ENCODE peak calls at places on chromosome 9, in eight cellular contexts. One of them, this sample, is unnamed.
A peak's percentile ranks its signal among the peaks of the same experiment; 100 is the strongest.

GRCh38 chr9:73149371-73150067 is 2.1 kb upstream of the ANXA1 start:
- DNase-seq in cardiac muscle cell: no peak
- DNase-seq in naive thymus-derived CD4-positive, alpha-beta T cell: no peak
- DNase-seq in coronary artery: no peak
- DNase-seq in Caco-2: no peak
- DNase-seq in A549: peak; percentile 75
- DNase-seq in uterus: no peak
- DNase-seq in ovary: no peak
- DNase-seq in this sample: no peak

GRCh38 chr9:116998305-116998704 is 311.2 kb downstream of the TRIM32 start:
- DNase-seq in cardiac muscle cell: peak; percentile 75
- DNase-seq in uterus: no peak
- DNase-seq in Caco-2: peak; percentile 19
- DNase-seq in A549: no peak
- DNase-seq in ovary: no peak
- DNase-seq in coronary artery: no peak
- DNase-seq in naive thymus-derived CD4-positive, alpha-beta T cell: no peak
- DNase-seq in this sample: no peak

GRCh38 chr9:85212209-85212608 is 529.5 kb downstream of the AGTPBP1 start:
- DNase-seq in ovary: no peak
- DNase-seq in Caco-2: no peak
- DNase-seq in naive thymus-derived CD4-positive, alpha-beta T cell: no peak
- DNase-seq in coronary artery: no peak
- DNase-seq in uterus: no peak
- DNase-seq in A549: peak; percentile 2
- DNase-seq in cardiac muscle cell: no peak
- DNase-seq in this sample: no peak

GRCh38 chr9:135975834-135976233 is 14.7 kb upstream of the UBAC1 start:
- DNase-seq in ovary: no peak
- DNase-seq in A549: no peak
- DNase-seq in cardiac muscle cell: no peak
- DNase-seq in uterus: no peak
- DNase-seq in Caco-2: no peak
- DNase-seq in coronary artery: no peak
- DNase-seq in naive thymus-derived CD4-positive, alpha-beta T cell: no peak
- DNase-seq in this sample: no peak

GRCh38 chr9:86876797-86877196 is 70.5 kb downstream of the GAS1 start:
- DNase-seq in ovary: no peak
- DNase-seq in cardiac muscle cell: no peak
- DNase-seq in coronary artery: no peak
- DNase-seq in A549: no peak
- DNase-seq in Caco-2: no peak
- DNase-seq in uterus: no peak
- DNase-seq in naive thymus-derived CD4-positive, alpha-beta T cell: no peak
- DNase-seq in this sample: no peak

GRCh38 chr9:12798066-12798770 is 23.4 kb downstream of the LURAP1L start:
- DNase-seq in naive thymus-derived CD4-positive, alpha-beta T cell: no peak
- DNase-seq in cardiac muscle cell: no peak
- DNase-seq in A549: no peak
- DNase-seq in uterus: no peak
- DNase-seq in Caco-2: no peak
- DNase-seq in coronary artery: no peak
- DNase-seq in ovary: no peak
- DNase-seq in this sample: no peak

GRCh38 chr9:7358876-7359275 is 440.7 kb downstream of the DMAC1 start:
- DNase-seq in uterus: no peak
- DNase-seq in ovary: no peak
- DNase-seq in Caco-2: no peak
- DNase-seq in naive thymus-derived CD4-positive, alpha-beta T cell: no peak
- DNase-seq in cardiac muscle cell: peak; percentile 16
- DNase-seq in A549: no peak
- DNase-seq in coronary artery: no peak
- DNase-seq in this sample: no peak

GRCh38 chr9:99389087-99390033 is 167.3 kb downstream of the SEC61B start:
- DNase-seq in Caco-2: no peak
- DNase-seq in coronary artery: no peak
- DNase-seq in A549: no peak
- DNase-seq in naive thymus-derived CD4-positive, alpha-beta T cell: no peak
- DNase-seq in cardiac muscle cell: no peak
- DNase-seq in ovary: no peak
- DNase-seq in uterus: no peak
- DNase-seq in this sample: no peak

GRCh38 chr9:114287001-114287762 is 35.7 kb upstream of the ORM1 start:
- DNase-seq in A549: no peak
- DNase-seq in Caco-2: no peak
- DNase-seq in cardiac muscle cell: no peak
- DNase-seq in uterus: peak; percentile 15
- DNase-seq in coronary artery: peak; percentile 56
- DNase-seq in naive thymus-derived CD4-positive, alpha-beta T cell: no peak
- DNase-seq in ovary: peak; percentile 15
- DNase-seq in this sample: peak; percentile 38

GRCh38 chr9:79645110-79645509 is 73.3 kb downstream of the TLE4 start:
- DNase-seq in uterus: no peak
- DNase-seq in cardiac muscle cell: no peak
- DNase-seq in coronary artery: no peak
- DNase-seq in A549: no peak
- DNase-seq in Caco-2: no peak
- DNase-seq in ovary: no peak
- DNase-seq in naive thymus-derived CD4-positive, alpha-beta T cell: no peak
- DNase-seq in this sample: no peak

GRCh38 chr9:135123145-135123544 is 35.7 kb downstream of the OLFM1 start:
- DNase-seq in uterus: no peak
- DNase-seq in naive thymus-derived CD4-positive, alpha-beta T cell: no peak
- DNase-seq in coronary artery: no peak
- DNase-seq in ovary: no peak
- DNase-seq in A549: no peak
- DNase-seq in Caco-2: no peak
- DNase-seq in cardiac muscle cell: no peak
- DNase-seq in this sample: no peak

GRCh38 chr9:13049223-13049622 is 230.3 kb downstream of the MPDZ start:
- DNase-seq in Caco-2: no peak
- DNase-seq in cardiac muscle cell: no peak
- DNase-seq in uterus: no peak
- DNase-seq in A549: no peak
- DNase-seq in ovary: no peak
- DNase-seq in naive thymus-derived CD4-positive, alpha-beta T cell: no peak
- DNase-seq in coronary artery: no peak
- DNase-seq in this sample: no peak

GRCh38 chr9:136675477-136676296 is 11.6 kb downstream of the AGPAT2 start:
- DNase-seq in naive thymus-derived CD4-positive, alpha-beta T cell: no peak
- DNase-seq in uterus: no peak
- DNase-seq in Caco-2: no peak
- DNase-seq in ovary: no peak
- DNase-seq in coronary artery: no peak
- DNase-seq in cardiac muscle cell: no peak
- DNase-seq in A549: no peak
- DNase-seq in this sample: no peak

GRCh38 chr9:70998962-70999361 is 122.5 kb downstream of the TRPM3 start:
- DNase-seq in Caco-2: no peak
- DNase-seq in A549: no peak
- DNase-seq in uterus: no peak
- DNase-seq in coronary artery: no peak
- DNase-seq in ovary: no peak
- DNase-seq in naive thymus-derived CD4-positive, alpha-beta T cell: no peak
- DNase-seq in cardiac muscle cell: no peak
- DNase-seq in this sample: no peak

DNA sequence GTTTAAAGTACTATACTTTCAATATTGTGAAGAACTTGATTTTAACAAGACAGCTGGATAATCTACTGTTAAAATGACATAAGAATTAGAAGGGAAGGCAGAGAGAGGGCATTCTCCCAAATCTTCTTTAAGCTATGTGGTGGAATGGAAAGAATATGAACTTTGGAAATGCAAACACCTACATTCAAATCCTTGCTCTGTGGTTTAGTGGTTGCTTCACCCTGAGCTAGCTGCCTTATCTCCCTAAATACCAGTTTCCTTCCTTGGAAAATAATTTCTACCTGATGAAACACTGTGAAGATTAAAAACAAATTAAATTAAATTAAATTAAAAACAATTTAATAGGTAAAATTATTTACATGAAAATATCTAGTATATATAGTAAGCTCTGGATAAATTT is 98.5 kb downstream of the GPR21 start:
- DNase-seq in uterus: no peak
- DNase-seq in cardiac muscle cell: no peak
- DNase-seq in ovary: no peak
- DNase-seq in coronary artery: no peak
- DNase-seq in Caco-2: no peak
- DNase-seq in naive thymus-derived CD4-positive, alpha-beta T cell: no peak
- DNase-seq in A549: no peak
- DNase-seq in this sample: no peak
- H3K4me3 ChIP-seq in uterus: no peak overlapping the region
- H3K4me3 ChIP-seq in cardiac muscle cell: no peak overlapping the region
- H3K4me3 ChIP-seq in ovary: no peak overlapping the region
- H3K4me3 ChIP-seq in coronary artery: no peak overlapping the region
- H3K4me3 ChIP-seq in Caco-2: no peak overlapping the region
- H3K4me3 ChIP-seq in naive thymus-derived CD4-positive, alpha-beta T cell: no peak overlapping the region
- H3K4me3 ChIP-seq in A549: no peak overlapping the region
- H3K4me3 ChIP-seq in this sample: no peak overlapping the region

DNA sequence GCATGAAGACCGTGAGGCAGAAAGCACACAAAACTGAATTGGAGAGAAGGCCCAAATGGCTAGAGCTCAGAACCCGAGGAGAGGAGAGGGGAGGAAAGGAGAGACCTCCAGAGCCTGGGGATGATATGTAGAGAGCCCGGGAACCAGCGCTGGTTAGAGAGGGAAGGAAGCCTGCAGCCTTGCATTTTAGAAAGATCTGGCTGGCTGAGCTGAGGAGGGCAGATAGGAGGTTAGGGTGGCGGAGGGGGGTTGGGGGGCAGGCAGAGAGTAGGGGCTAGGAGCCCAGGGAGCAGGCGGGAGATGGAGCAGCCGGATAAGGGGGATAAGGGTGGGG is 127.2 kb downstream of the C9orf50 start:
- DNase-seq in ovary: no peak
- DNase-seq in A549: no peak
- DNase-seq in coronary artery: no peak
- DNase-seq in Caco-2: no peak
- DNase-seq in cardiac muscle cell: no peak
- DNase-seq in naive thymus-derived CD4-positive, alpha-beta T cell: no peak
- DNase-seq in uterus: no peak
- DNase-seq in this sample: no peak
- H3K4me3 ChIP-seq in ovary: no peak overlapping the region
- H3K4me3 ChIP-seq in A549: no peak overlapping the region
- H3K4me3 ChIP-seq in coronary artery: no peak overlapping the region
- H3K4me3 ChIP-seq in Caco-2: no peak overlapping the region
- H3K4me3 ChIP-seq in cardiac muscle cell: no peak overlapping the region
- H3K4me3 ChIP-seq in naive thymus-derived CD4-positive, alpha-beta T cell: no peak overlapping the region
- H3K4me3 ChIP-seq in uterus: no peak overlapping the region
- H3K4me3 ChIP-seq in this sample: no peak overlapping the region

GRCh38 chr9:127057970-127058644 is 64.3 kb downstream of the ANGPTL2 start:
- DNase-seq in uterus: no peak
- DNase-seq in naive thymus-derived CD4-positive, alpha-beta T cell: no peak
- DNase-seq in Caco-2: no peak
- DNase-seq in cardiac muscle cell: no peak
- DNase-seq in A549: no peak
- DNase-seq in coronary artery: no peak
- DNase-seq in ovary: no peak
- DNase-seq in this sample: no peak

GRCh38 chr9:127058645-127059021 is 63.8 kb downstream of the ANGPTL2 start:
- DNase-seq in uterus: no peak
- DNase-seq in A549: no peak
- DNase-seq in coronary artery: no peak
- DNase-seq in Caco-2: no peak
- DNase-seq in ovary: no peak
- DNase-seq in cardiac muscle cell: no peak
- DNase-seq in naive thymus-derived CD4-positive, alpha-beta T cell: no peak
- DNase-seq in this sample: no peak

GRCh38 chr9:127059030-127059429 is 63.4 kb downstream of the ANGPTL2 start:
- DNase-seq in uterus: no peak
- DNase-seq in ovary: no peak
- DNase-seq in A549: no peak
- DNase-seq in Caco-2: no peak
- DNase-seq in cardiac muscle cell: no peak
- DNase-seq in coronary artery: no peak
- DNase-seq in naive thymus-derived CD4-positive, alpha-beta T cell: no peak
- DNase-seq in this sample: no peak

GRCh38 chr9:127061411-127061810 is 61.0 kb downstream of the ANGPTL2 start:
- DNase-seq in ovary: no peak
- DNase-seq in A549: no peak
- DNase-seq in Caco-2: no peak
- DNase-seq in coronary artery: no peak
- DNase-seq in naive thymus-derived CD4-positive, alpha-beta T cell: no peak
- DNase-seq in cardiac muscle cell: no peak
- DNase-seq in uterus: no peak
- DNase-seq in this sample: no peak

DNA sequence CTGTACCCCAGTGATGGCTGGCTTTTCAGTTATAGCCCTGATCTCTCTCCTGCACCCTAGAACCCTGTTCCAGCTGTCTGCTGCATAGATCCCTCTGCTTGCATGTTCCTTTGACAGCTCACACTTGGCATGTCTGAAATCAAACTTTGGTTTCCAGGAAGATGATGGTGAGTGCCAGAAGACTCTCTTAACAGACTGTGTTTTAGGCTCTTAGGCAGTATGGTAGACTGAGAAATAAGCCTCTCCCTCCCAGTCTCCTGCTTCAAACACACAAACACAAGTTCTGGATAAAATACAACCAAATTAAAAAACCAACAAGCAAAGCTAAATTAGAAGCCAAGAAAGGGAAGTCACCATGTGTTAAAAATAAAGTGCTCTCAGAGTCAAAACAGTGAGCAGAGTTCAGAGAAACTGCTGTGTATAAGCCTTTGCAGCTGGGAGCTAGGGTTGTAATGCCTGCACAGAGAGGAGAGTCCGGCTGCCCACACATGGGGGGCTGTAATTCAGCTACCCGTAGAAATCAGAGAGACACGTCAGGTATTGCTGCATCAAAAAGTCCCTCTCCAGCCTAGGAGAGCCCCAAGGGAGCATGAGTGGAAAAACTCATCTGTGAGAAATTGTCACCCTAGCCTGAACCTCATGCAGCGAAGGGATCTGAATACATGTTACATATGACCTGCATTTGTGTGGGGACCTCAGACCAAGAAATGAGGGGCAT is 62.6 kb downstream of the ANGPTL2 start:
- DNase-seq in naive thymus-derived CD4-positive, alpha-beta T cell: no peak
- DNase-seq in coronary artery: no peak
- DNase-seq in uterus: no peak
- DNase-seq in A549: no peak
- DNase-seq in cardiac muscle cell: no peak
- DNase-seq in Caco-2: no peak
- DNase-seq in ovary: no peak
- DNase-seq in this sample: no peak
- H3K4me3 ChIP-seq in naive thymus-derived CD4-positive, alpha-beta T cell: no peak overlapping the region
- H3K4me3 ChIP-seq in coronary artery: no peak overlapping the region
- H3K4me3 ChIP-seq in uterus: no peak overlapping the region
- H3K4me3 ChIP-seq in A549: no peak overlapping the region
- H3K4me3 ChIP-seq in cardiac muscle cell: no peak overlapping the region
- H3K4me3 ChIP-seq in Caco-2: no peak overlapping the region
- H3K4me3 ChIP-seq in ovary: no peak overlapping the region
- H3K4me3 ChIP-seq in this sample: no peak overlapping the region

DNA sequence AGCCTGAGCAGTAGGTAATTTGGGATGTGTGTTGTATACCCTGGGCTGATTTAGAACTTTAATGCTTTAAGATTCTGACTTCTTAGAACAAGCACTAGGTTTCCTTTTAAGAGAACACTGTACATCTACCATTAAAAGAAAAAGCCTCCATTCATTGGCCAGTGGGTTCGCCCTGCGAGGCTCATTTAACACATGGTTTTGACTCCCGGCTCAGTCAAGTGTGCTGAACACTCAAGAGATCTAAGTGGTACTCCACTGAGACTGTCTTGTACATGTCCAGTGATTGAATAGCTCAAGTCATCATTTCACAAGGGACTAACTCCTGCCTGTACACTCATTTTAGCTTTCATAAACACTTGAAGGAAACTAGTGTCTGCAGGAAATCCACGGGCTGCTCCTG is 3.9 kb downstream of the FUBP3 start:
- DNase-seq in Caco-2: no peak
- DNase-seq in cardiac muscle cell: peak; percentile 37
- DNase-seq in A549: no peak
- DNase-seq in coronary artery: no peak
- DNase-seq in ovary: no peak
- DNase-seq in uterus: no peak
- DNase-seq in naive thymus-derived CD4-positive, alpha-beta T cell: no peak
- DNase-seq in this sample: no peak
- H3K4me3 ChIP-seq in Caco-2: no peak overlapping the region
- H3K4me3 ChIP-seq in cardiac muscle cell: no peak overlapping the region
- H3K4me3 ChIP-seq in A549: no peak overlapping the region
- H3K4me3 ChIP-seq in coronary artery: no peak overlapping the region
- H3K4me3 ChIP-seq in ovary: no peak overlapping the region
- H3K4me3 ChIP-seq in uterus: no peak overlapping the region
- H3K4me3 ChIP-seq in naive thymus-derived CD4-positive, alpha-beta T cell: no peak overlapping the region
- H3K4me3 ChIP-seq in this sample: no peak overlapping the region

This sample was measured in SJSA1.